ENCODE peak calls at places on chromosome 14, in nine cellular contexts. M is adipocyte; Y is aorta; T is activated T-cell treated with anti-CD3 and anti-CD28 coated beads, Interleukin-2, amount 50 U/mL, for 4 hours; V is NCI-H2171 treated with DMSO at 0.1 percent for 48 hours; Q is breast epithelium; W is NCI-H524; H is Panc1; I is type B pancreatic cell. R is an unnamed sample.

GRCh38 chr14:50667491-50668007 is 557 bp downstream of the SAV1 start:
- DNase-seq in W (peak), H (no peak), Q (peak), I (no peak), T (no peak), Y (peak), V (peak), M (no peak), R (no peak)

GRCh38 chr14:55585854-55586253 is 5.8 kb downstream of the KTN1 start:
- DNase-seq in T (no peak), Y (no peak), W (no peak), I (no peak), M (peak), V (no peak), Q (no peak), H (no peak), R (no peak)

GRCh38 chr14:45247427-45247826 is 5.6 kb downstream of the MIS18BP1 start:
- DNase-seq in T (no peak), W (no peak), H (no peak), M (no peak), V (no peak), I (no peak), Q (no peak), Y (no peak), R (no peak)

GRCh38 chr14:100730530-100730929 is 3.8 kb downstream of the DLK1 start:
- DNase-seq in I (no peak), V (no peak), W (no peak), Y (no peak), M (no peak), T (no peak), Q (no peak), H (no peak), R (no peak)

GRCh38 chr14:101507306-101508150 is 53.8 kb upstream of the DIO3 start:
- DNase-seq in Y (peak), W (no peak), V (no peak), M (no peak), I (no peak), H (no peak), T (no peak), Q (peak), R (no peak)

GRCh38 chr14:90721619-90722305 is 94.5 kb downstream of the TTC7B start:
- DNase-seq in H (no peak), V (no peak), W (no peak), M (no peak), Y (no peak), I (peak), Q (no peak), T (no peak), R (no peak)

GRCh38 chr14:22560638-22561365 is 28.2 kb downstream of the DAD1 start:
- DNase-seq in Q (no peak), V (no peak), M (no peak), T (no peak), I (no peak), W (no peak), Y (no peak), H (no peak), R (no peak)

GRCh38 chr14:54722791-54723432 is 156.0 kb downstream of the SAMD4A start:
- DNase-seq in Q (no peak), H (no peak), W (peak), I (no peak), M (peak), T (no peak), Y (no peak), V (peak), R (peak)

GRCh38 chr14:23385840-23386657 is 9.2 kb downstream of the CMTM5 start:
- DNase-seq in V (no peak), Q (no peak), T (no peak), I (no peak), Y (no peak), M (no peak), H (no peak), W (no peak), R (no peak)

GRCh38 chr14:55593698-55594097 is 13.7 kb downstream of the KTN1 start:
- DNase-seq in Y (no peak), Q (no peak), T (no peak), I (no peak), V (no peak), H (no peak), W (no peak), M (no peak), R (no peak)

GRCh38 chr14:104967414-104968152 is 10.6 kb downstream of the AHNAK2 start:
- DNase-seq in I (no peak), T (no peak), V (no peak), W (no peak), Q (no peak), H (no peak), Y (peak), M (peak), R (no peak)

GRCh38 chr14:70416322-70416716 is 571 bp downstream of the SYNJ2BP start:
- DNase-seq in V (no peak), T (no peak), Q (no peak), I (no peak), M (peak), H (no peak), Y (no peak), W (no peak), R (peak)

GRCh38 chr14:105525861-105526780 is at the start of gene TMEM121:
- DNase-seq in I (peak), H (no peak), V (peak), T (no peak), Y (no peak), M (peak), W (no peak), Q (no peak), R (no peak)

GRCh38 chr14:69316449-69317391 is 56.8 kb downstream of the GALNT16 start:
- DNase-seq in M (peak), H (peak), Q (no peak), I (peak), T (no peak), W (no peak), V (no peak), Y (peak), R (no peak)

GRCh38 chr14:91387135-91387849 is 30.3 kb downstream of the CCDC88C start:
- DNase-seq in W (peak), I (no peak), Y (peak), T (no peak), M (no peak), H (no peak), Q (no peak), V (peak), R (no peak)

GRCh38 chr14:21902561-21903199 is 229.1 kb upstream of the OR4E1 start:
- DNase-seq in V (peak), T (peak), I (no peak), Q (no peak), Y (no peak), H (no peak), W (no peak), M (no peak), R (peak)

GRCh38 chr14:91884664-91885063 is 17.3 kb upstream of the TC2N start:
- DNase-seq in I (no peak), M (no peak), V (no peak), W (no peak), T (no peak), H (no peak), Y (no peak), Q (no peak), R (no peak)

GRCh38 chr14:54929556-54929955 is 26.9 kb upstream of the GCH1 start:
- DNase-seq in W (no peak), Y (no peak), I (no peak), M (no peak), Q (no peak), T (no peak), H (no peak), V (peak), R (no peak)

GRCh38 chr14:68616255-68616902 is 176.5 kb downstream of the ZFP36L1 start:
- DNase-seq in T (no peak), H (no peak), V (no peak), Y (no peak), I (no peak), Q (no peak), W (no peak), M (no peak), R (no peak)

GRCh38 chr14:90522585-90523191 is 125.9 kb downstream of the CALM1 start:
- DNase-seq in I (no peak), M (peak), V (peak), Q (peak), H (no peak), W (peak), Y (peak), T (no peak), R (no peak)

GRCh38 chr14:36870776-36871175 is 209.1 kb downstream of the PAX9 start:
- DNase-seq in Y (no peak), I (no peak), Q (no peak), W (no peak), M (no peak), T (no peak), V (no peak), H (no peak), R (no peak)

GRCh38 chr14:90568405-90568804 is 171.6 kb downstream of the CALM1 start:
- DNase-seq in M (no peak), V (no peak), W (no peak), H (no peak), Q (no peak), I (no peak), T (no peak), Y (peak), R (no peak)

GRCh38 chr14:77124345-77125274 is 17.0 kb downstream of the ZDHHC22 start:
- DNase-seq in T (peak), Y (peak), I (no peak), H (no peak), V (no peak), W (no peak), Q (no peak), M (peak), R (no peak)

GRCh38 chr14:36022765-36023415 is 153.6 kb downstream of the PTCSC3 start:
- DNase-seq in Q (no peak), W (no peak), I (no peak), Y (no peak), M (no peak), T (no peak), H (no peak), V (no peak), R (no peak)

GRCh38 chr14:90421001-90421580 is 24.3 kb downstream of the CALM1 start:
- DNase-seq in I (no peak), Y (no peak), M (no peak), W (no peak), Q (no peak), T (no peak), H (no peak), V (no peak), R (no peak)

GRCh38 chr14:94341654-94342333 is 18.7 kb upstream of the SERPINA6 start:
- DNase-seq in Q (no peak), Y (no peak), H (no peak), T (no peak), I (no peak), W (no peak), V (no peak), M (no peak), R (no peak)

GRCh38 chr14:50601405-50601804 is 41.5 kb downstream of the ATL1 start:
- DNase-seq in W (no peak), H (no peak), V (no peak), Y (no peak), Q (no peak), T (no peak), I (no peak), M (no peak), R (no peak)

GRCh38 chr14:22099942-22100763 is 426.5 kb upstream of the OR4E1 start:
- DNase-seq in T (peak), Q (no peak), V (peak), M (peak), H (peak), I (no peak), Y (peak), W (no peak), R (peak)

GRCh38 chr14:21121106-21121505 is 20.2 kb downstream of the TMEM253 start:
- DNase-seq in Q (no peak), M (no peak), V (no peak), Y (no peak), W (no peak), T (no peak), H (no peak), I (no peak), R (no peak)

GRCh38 chr14:23237772-23238594 is at the start of gene RNF212B:
- DNase-seq in T (peak), I (peak), Q (peak), H (no peak), W (peak), Y (peak), V (peak), M (peak), R (peak)

GRCh38 chr14:103862393-103862782 is 15.0 kb upstream of the PPP1R13B start:
- DNase-seq in Y (no peak), Q (no peak), I (no peak), H (no peak), W (no peak), V (no peak), T (no peak), M (no peak), R (no peak)

GRCh38 chr14:76810525-76810924 is 2.2 kb downstream of the ANGEL1 start:
- DNase-seq in I (no peak), M (no peak), T (no peak), W (no peak), Y (no peak), H (no peak), V (no peak), Q (no peak), R (no peak)

GRCh38 chr14:105486974-105487448 is 325 bp downstream of the CRIP1 start:
- DNase-seq in W (no peak), M (no peak), Q (no peak), H (no peak), Y (peak), T (peak), V (no peak), I (no peak), R (no peak)

GRCh38 chr14:98233656-98234055 is 1038.3 kb downstream of the BCL11B start:
- DNase-seq in H (no peak), T (no peak), W (no peak), Q (no peak), V (no peak), Y (no peak), I (no peak), M (no peak), R (no peak)

GRCh38 chr14:63642229-63642611 is 549 bp upstream of the WDR89 start:
- DNase-seq in W (peak), T (peak), Q (peak), H (peak), V (peak), I (peak), Y (peak), M (peak), R (peak)

GRCh38 chr14:101358726-101359125 is 202.6 kb upstream of the DIO3 start:
- DNase-seq in T (no peak), Q (no peak), H (no peak), Y (peak), M (no peak), I (peak), V (no peak), W (no peak), R (no peak)

GRCh38 chr14:89243765-89244164 is 173.3 kb downstream of the FOXN3 start:
- DNase-seq in Y (no peak), V (no peak), Q (no peak), I (no peak), H (no peak), T (no peak), M (no peak), W (no peak), R (no peak)

R was measured in SW 1271.